ENCODE peak calls at places on chromosomes 1 and 21, in seven cellular contexts. J, W, V, L, D, A and G are unnamed samples.
A peak's percentile ranks its signal among the peaks of the same experiment; 100 is the strongest.

GRCh38 chr1:205449750-205450443 is 5.9 kb downstream of the BLACAT1 start:
- DNase-seq in J (no peak), W (peak; percentile 36), V (no peak), L (peak; percentile 23), D (no peak), A (peak; percentile 22), G (no peak)

GRCh38 chr1:79239840-79240239 is 233.3 kb upstream of the ADGRL4 start:
- DNase-seq in J (no peak), W (no peak), V (no peak), L (no peak), D (no peak), A (no peak), G (no peak)

GRCh38 chr21:31335957-31336738 is 7.9 kb downstream of the TIAM1 start:
- DNase-seq in J (no peak), W (peak; percentile 95), V (peak; percentile 30), L (no peak), D (no peak), A (peak; percentile 91), G (peak; percentile 73)

GRCh38 chr1:181423301-181423918 is 59.9 kb upstream of the CACNA1E start:
- DNase-seq in J (no peak), W (peak; percentile 14), V (peak; percentile 65), L (no peak), D (no peak), A (peak; percentile 43), G (no peak)

GRCh38 chr1:145845144-145845513 is 301 bp upstream of the NUDT17 start:
- DNase-seq in J (no peak), W (no peak), V (no peak), L (no peak), D (no peak), A (no peak), G (no peak)

GRCh38 chr1:116513956-116514355 is 56.9 kb downstream of the CD58 start:
- DNase-seq in J (no peak), W (no peak), V (peak; percentile 78), L (no peak), D (no peak), A (no peak), G (no peak)

GRCh38 chr1:81340258-81340657 is 460.5 kb upstream of the ADGRL2 start:
- DNase-seq in J (no peak), W (no peak), V (no peak), L (no peak), D (no peak), A (no peak), G (no peak)

GRCh38 chr1:116167625-116168276 is 56.6 kb downstream of the MAB21L3 start:
- DNase-seq in J (no peak), W (no peak), V (no peak), L (no peak), D (no peak), A (no peak), G (no peak)

GRCh38 chr1:200530551-200531261 is 89.8 kb downstream of the KIF14 start:
- DNase-seq in J (no peak), W (no peak), V (no peak), L (no peak), D (no peak), A (no peak), G (no peak)

GRCh38 chr1:25123551-25123950 is 108.8 kb downstream of the SYF2 start:
- DNase-seq in J (no peak), W (no peak), V (no peak), L (no peak), D (no peak), A (no peak), G (no peak)

GRCh38 chr21:31548688-31549087 is 110.8 kb upstream of the SOD1 start:
- DNase-seq in J (no peak), W (no peak), V (no peak), L (no peak), D (no peak), A (no peak), G (no peak)

GRCh38 chr1:202005958-202006357 is 4.4 kb upstream of the ELF3 start:
- DNase-seq in J (no peak), W (no peak), V (no peak), L (no peak), D (no peak), A (peak; percentile 36), G (no peak)

GRCh38 chr1:226157761-226158316 is 28.7 kb downstream of the ACBD3 start:
- DNase-seq in J (no peak), W (no peak), V (no peak), L (no peak), D (no peak), A (peak; percentile 81), G (no peak)

GRCh38 chr1:94843846-94844245 is 23.7 kb downstream of the SLC44A3 start:
- DNase-seq in J (no peak), W (no peak), V (no peak), L (no peak), D (no peak), A (no peak), G (no peak)

GRCh38 chr1:170734412-170735175 is 70.7 kb downstream of the PRRX1 start:
- DNase-seq in J (no peak), W (peak; percentile 74), V (no peak), L (no peak), D (no peak), A (no peak), G (no peak)

GRCh38 chr1:226973371-226973897 is 33.3 kb downstream of the COQ8A start:
- DNase-seq in J (no peak), W (no peak), V (peak; percentile 79), L (no peak), D (peak; percentile 58), A (peak; percentile 48), G (no peak)

GRCh38 chr1:218869276-218869675 is 304.4 kb upstream of the LYPLAL1 start:
- DNase-seq in J (no peak), W (peak; percentile 32), V (no peak), L (no peak), D (no peak), A (no peak), G (no peak)

GRCh38 chr1:243393093-243393492 is 137.3 kb downstream of the SDCCAG8 start:
- DNase-seq in J (no peak), W (no peak), V (no peak), L (no peak), D (no peak), A (no peak), G (no peak)

GRCh38 chr1:211920141-211920572 is 89.6 kb upstream of the LPGAT1 start:
- DNase-seq in J (no peak), W (peak; percentile 69), V (peak; percentile 33), L (peak; percentile 62), D (no peak), A (peak; percentile 83), G (peak; percentile 16)

GRCh38 chr1:235532350-235532749 is 28.1 kb upstream of the B3GALNT2 start:
- DNase-seq in J (no peak), W (peak; percentile 55), V (no peak), L (no peak), D (no peak), A (peak; percentile 63), G (peak; percentile 40)

GRCh38 chr1:231091853-231092301 is 51.8 kb upstream of the FAM89A start:
- DNase-seq in J (no peak), W (peak; percentile 1), V (no peak), L (no peak), D (no peak), A (peak; percentile 14), G (no peak)
- TF ChIP-seq CTCF in J (no peak), W (peak; percentile 50), V (peak; percentile 29), L (peak; percentile 12), D (no peak), A (peak; percentile 57), G (peak; percentile 52)

DNA sequence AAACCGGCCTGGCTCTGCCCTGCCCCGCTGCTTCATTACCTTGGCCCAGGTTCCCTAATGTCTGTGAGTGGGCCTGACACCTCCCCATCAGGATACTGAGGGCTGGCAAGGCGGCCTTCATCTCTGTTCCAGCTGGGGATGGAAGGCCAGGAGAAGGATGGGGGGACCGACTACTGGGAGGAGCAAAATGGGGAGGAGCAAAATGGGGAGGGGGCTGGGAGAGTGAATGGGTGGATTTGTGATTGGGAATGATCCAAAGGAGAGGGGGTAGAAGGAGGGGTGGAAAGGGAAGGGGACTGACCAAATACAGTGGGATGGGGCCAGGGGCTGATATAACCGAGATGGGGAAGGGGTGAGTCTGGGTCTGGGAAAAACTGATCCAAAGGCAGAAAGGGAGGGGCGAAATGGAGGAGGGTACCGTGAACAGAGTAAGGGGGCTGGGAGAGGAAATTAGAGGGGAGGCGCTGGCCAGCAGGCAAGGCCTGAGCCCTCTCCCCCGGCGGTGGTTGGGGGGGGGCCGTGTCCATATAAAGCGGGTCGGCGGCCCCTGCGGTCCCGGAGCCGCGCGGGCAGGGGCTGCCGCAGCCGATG is at the start of gene FOXE3:
- DNase-seq in J (no peak), W (no peak), V (no peak), L (no peak), D (no peak), A (no peak), G (no peak)
- H3K4me3 ChIP-seq in J (peak within 1 kb of the TSS; percentile 23), W (peak within 1 kb of the TSS; percentile 48), V (no peak within 1 kb of the TSS), L (peak within 1 kb of the TSS; percentile 17), D (peak within 1 kb of the TSS; percentile 45), A (peak within 1 kb of the TSS; percentile 50), G (peak within 1 kb of the TSS; percentile 39)

DNA sequence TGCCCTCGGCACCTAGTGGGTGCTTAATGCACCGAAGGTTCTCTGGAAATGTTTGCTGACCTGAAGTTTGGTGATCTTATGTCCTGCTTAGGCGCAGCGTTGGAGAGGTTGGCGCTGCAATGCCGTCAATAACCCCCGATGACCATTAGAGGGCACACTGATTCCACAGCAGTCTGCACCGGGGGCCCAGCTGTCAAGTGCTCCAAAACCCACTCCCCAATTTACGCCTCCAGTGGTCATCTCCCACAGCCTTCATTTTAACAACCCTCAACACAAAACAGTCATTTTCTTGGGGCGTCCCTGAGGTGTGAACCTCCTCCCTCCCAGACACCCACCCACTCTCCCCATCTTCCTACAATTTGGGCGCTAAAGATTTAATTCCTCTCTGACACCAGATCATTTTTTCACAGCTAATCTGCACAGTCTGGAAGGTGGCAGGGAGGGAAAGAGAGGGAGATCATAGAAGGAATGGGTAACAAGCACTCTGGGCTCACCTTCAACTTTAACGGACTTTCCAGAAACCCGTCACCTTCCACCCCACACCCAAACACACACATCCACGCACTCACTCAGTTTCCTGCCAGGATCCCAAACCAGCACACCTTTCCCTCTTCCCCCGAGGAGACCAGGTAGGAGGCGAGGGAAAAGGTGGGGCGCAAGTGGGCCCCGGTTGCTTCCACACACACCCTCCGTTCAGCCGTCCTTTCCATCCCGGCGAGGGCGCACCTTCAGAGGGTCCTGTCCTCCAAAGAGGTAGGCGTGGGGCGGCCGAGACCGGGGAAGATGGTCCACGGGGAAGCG is 570 bp upstream of the NPR1 start:
- DNase-seq in J (peak; percentile 26), W (peak; percentile 45), V (peak; percentile 50), L (peak; percentile 38), D (no peak), A (peak; percentile 63), G (no peak)
- TF ChIP-seq CTCF in J (peak; percentile 85), W (peak; percentile 87), V (peak; percentile 90), L (peak; percentile 60), D (peak; percentile 71), A (peak; percentile 97), G (peak; percentile 92)

GRCh38 chr21:45575304-45575992 is 33.2 kb upstream of the SLC19A1 start:
- DNase-seq in J (peak; percentile 8), W (no peak), V (no peak), L (no peak), D (peak; percentile 79), A (no peak), G (no peak)

GRCh38 chr21:45572783-45573451 is 30.7 kb upstream of the SLC19A1 start:
- DNase-seq in J (peak; percentile 20), W (no peak), V (no peak), L (no peak), D (peak; percentile 52), A (no peak), G (no peak)

GRCh38 chr21:45574691-45575090 is 32.5 kb upstream of the SLC19A1 start:
- DNase-seq in J (peak; percentile 3), W (no peak), V (no peak), L (no peak), D (peak; percentile 59), A (no peak), G (no peak)

GRCh38 chr21:45573452-45574035 is 31.3 kb upstream of the SLC19A1 start:
- DNase-seq in J (no peak), W (no peak), V (no peak), L (no peak), D (peak; percentile 52), A (no peak), G (no peak)

GRCh38 chr21:45574081-45574501 is 31.9 kb upstream of the SLC19A1 start:
- DNase-seq in J (peak; percentile 11), W (no peak), V (no peak), L (no peak), D (peak; percentile 74), A (no peak), G (no peak)
- H3K4me3 ChIP-seq in J (no peak overlapping the region), W (no peak overlapping the region), V (no peak overlapping the region), L (no peak overlapping the region), D (no peak overlapping the region), A (no peak overlapping the region), G (no peak overlapping the region)